ENCODE peak calls at places on chromosomes 6 and 20, in five cellular contexts. V, F, B, K and X are unnamed samples.

GRCh38 chr6:14086701-14087100 is 30.9 kb upstream of the CD83 start:
- DNase-seq in V (no peak), F (no peak), B (no peak), K (no peak), X (no peak)

GRCh38 chr6:116405663-116406329 is 35.0 kb downstream of the DSE start:
- DNase-seq in V (no peak), F (peak), B (peak), K (peak), X (no peak)

GRCh38 chr20:50152394-50153152 is 950 bp downstream of the PEDS1 start:
- DNase-seq in V (no peak), F (no peak), B (no peak), K (no peak), X (no peak)

GRCh38 chr20:8670900-8671229 is 398.0 kb upstream of the PLCB4 start:
- DNase-seq in V (no peak), F (no peak), B (peak), K (no peak), X (no peak)

GRCh38 chr6:107763959-107764358 is 60.2 kb downstream of the SCML4 start:
- DNase-seq in V (no peak), F (peak), B (peak), K (no peak), X (no peak)

GRCh38 chr20:22924036-22924737 is 110.9 kb upstream of the SSTR4 start:
- DNase-seq in V (no peak), F (peak), B (no peak), K (no peak), X (no peak)

GRCh38 chr6:37314803-37315515 is 38.8 kb upstream of the RNF8 start:
- DNase-seq in V (no peak), F (peak), B (peak), K (peak), X (no peak)

GRCh38 chr6:158008894-158009891 is 27.5 kb downstream of the SYNJ2 start:
- DNase-seq in V (peak), F (no peak), B (peak), K (no peak), X (no peak)

GRCh38 chr6:22295145-22295544 is 1.7 kb downstream of the PRL start:
- DNase-seq in V (no peak), F (no peak), B (no peak), K (no peak), X (no peak)

GRCh38 chr6:110786271-110786670 is 29.0 kb downstream of the CDK19 start:
- DNase-seq in V (no peak), F (no peak), B (no peak), K (no peak), X (no peak)

GRCh38 chr6:74410630-74411029 is 714.6 kb downstream of the CD109 start:
- DNase-seq in V (no peak), F (no peak), B (peak), K (no peak), X (no peak)

GRCh38 chr6:132907915-132908314 is 93.5 kb downstream of the RPS12 start:
- DNase-seq in V (no peak), F (peak), B (peak), K (no peak), X (no peak)

GRCh38 chr6:135675862-135676261 is 175.6 kb upstream of the PDE7B start:
- DNase-seq in V (no peak), F (peak), B (peak), K (no peak), X (no peak)

GRCh38 chr20:56166781-56167465 is 81.6 kb upstream of the MC3R start:
- DNase-seq in V (no peak), F (peak), B (no peak), K (no peak), X (no peak)

GRCh38 chr20:11473971-11474370 is 443.7 kb upstream of the BTBD3 start:
- DNase-seq in V (no peak), F (peak), B (no peak), K (no peak), X (no peak)

GRCh38 chr6:74891358-74891811 is 314.5 kb downstream of the COL12A1 start:
- DNase-seq in V (no peak), F (no peak), B (peak), K (peak), X (no peak)

GRCh38 chr6:157307661-157308060 is 15.7 kb downstream of the TMEM242 start:
- DNase-seq in V (no peak), F (no peak), B (no peak), K (no peak), X (no peak)

GRCh38 chr20:57601211-57601570 is 19.0 kb downstream of the ZBP1 start:
- DNase-seq in V (no peak), F (peak), B (no peak), K (no peak), X (no peak)